ENCODE peak calls at places on chromosomes 13 and 19, in four cellular contexts. One of them, this sample, is unnamed.
A peak's percentile ranks its signal among the peaks of the same experiment; 100 is the strongest.

GRCh38 chr13:49502954-49503353 is 7.2 kb downstream of the PHF11 start:
- DNase-seq in neuronal stem cell: no peak
- DNase-seq in GM23338: no peak
- DNase-seq in osteoblast: peak; percentile 69
- DNase-seq in this sample: no peak

GRCh38 chr19:12969292-12969988 is at the start of gene DAND5:
- DNase-seq in neuronal stem cell: no peak
- DNase-seq in GM23338: peak; percentile 34
- DNase-seq in osteoblast: peak; percentile 83
- DNase-seq in this sample: no peak

GRCh38 chr19:47421844-47422395 is 2.6 kb upstream of the MEIS3 start:
- DNase-seq in neuronal stem cell: no peak
- DNase-seq in GM23338: peak; percentile 69
- DNase-seq in osteoblast: no peak
- DNase-seq in this sample: no peak

GRCh38 chr13:33639158-33639557 is 178.8 kb upstream of the RFC3 start:
- DNase-seq in neuronal stem cell: no peak
- DNase-seq in GM23338: no peak
- DNase-seq in osteoblast: no peak
- DNase-seq in this sample: peak; percentile 65

GRCh38 chr19:50820086-50820485 is 3.5 kb downstream of the KLK1 start:
- DNase-seq in neuronal stem cell: no peak
- DNase-seq in GM23338: no peak
- DNase-seq in osteoblast: peak; percentile 48
- DNase-seq in this sample: peak; percentile 6

GRCh38 chr19:3320354-3320670 is 46.1 kb upstream of the NFIC start:
- DNase-seq in neuronal stem cell: no peak
- DNase-seq in GM23338: no peak
- DNase-seq in osteoblast: peak; percentile 64
- DNase-seq in this sample: no peak

GRCh38 chr19:2269244-2270156 is 12.5 kb downstream of the PEAK3 start:
- DNase-seq in neuronal stem cell: peak; percentile 97
- DNase-seq in GM23338: peak; percentile 96
- DNase-seq in osteoblast: peak; percentile 100
- DNase-seq in this sample: peak; percentile 96

GRCh38 chr13:106010836-106011235 is 524.6 kb downstream of the EFNB2 start:
- DNase-seq in neuronal stem cell: no peak
- DNase-seq in GM23338: no peak
- DNase-seq in osteoblast: no peak
- DNase-seq in this sample: no peak

GRCh38 chr19:17797397-17798201 is 2.7 kb downstream of the B3GNT3 start:
- DNase-seq in neuronal stem cell: no peak
- DNase-seq in GM23338: no peak
- DNase-seq in osteoblast: peak; percentile 62
- DNase-seq in this sample: peak; percentile 95

GRCh38 chr13:34361528-34361927 is 543.6 kb downstream of the RFC3 start:
- DNase-seq in neuronal stem cell: no peak
- DNase-seq in GM23338: no peak
- DNase-seq in osteoblast: no peak
- DNase-seq in this sample: peak; percentile 13

GRCh38 chr13:98484289-98485219 is 92.4 kb downstream of the STK24 start:
- DNase-seq in neuronal stem cell: peak; percentile 61
- DNase-seq in GM23338: peak; percentile 91
- DNase-seq in osteoblast: peak; percentile 96
- DNase-seq in this sample: peak; percentile 100

GRCh38 chr13:92802776-92803175 is 423.8 kb upstream of the GPC6 start:
- DNase-seq in neuronal stem cell: no peak
- DNase-seq in GM23338: no peak
- DNase-seq in osteoblast: no peak
- DNase-seq in this sample: no peak

GRCh38 chr13:112986470-112986869 is 17.5 kb downstream of the MCF2L start:
- DNase-seq in neuronal stem cell: no peak
- DNase-seq in GM23338: no peak
- DNase-seq in osteoblast: no peak
- DNase-seq in this sample: no peak

GRCh38 chr13:112983428-112984196 is 14.6 kb downstream of the MCF2L start:
- DNase-seq in neuronal stem cell: no peak
- DNase-seq in GM23338: no peak
- DNase-seq in osteoblast: no peak
- DNase-seq in this sample: no peak

GRCh38 chr13:112985803-112986408 is 16.9 kb downstream of the MCF2L start:
- DNase-seq in neuronal stem cell: no peak
- DNase-seq in GM23338: no peak
- DNase-seq in osteoblast: no peak
- DNase-seq in this sample: no peak

GRCh38 chr13:112984501-112984900 is 15.5 kb downstream of the MCF2L start:
- DNase-seq in neuronal stem cell: no peak
- DNase-seq in GM23338: no peak
- DNase-seq in osteoblast: no peak
- DNase-seq in this sample: no peak

DNA sequence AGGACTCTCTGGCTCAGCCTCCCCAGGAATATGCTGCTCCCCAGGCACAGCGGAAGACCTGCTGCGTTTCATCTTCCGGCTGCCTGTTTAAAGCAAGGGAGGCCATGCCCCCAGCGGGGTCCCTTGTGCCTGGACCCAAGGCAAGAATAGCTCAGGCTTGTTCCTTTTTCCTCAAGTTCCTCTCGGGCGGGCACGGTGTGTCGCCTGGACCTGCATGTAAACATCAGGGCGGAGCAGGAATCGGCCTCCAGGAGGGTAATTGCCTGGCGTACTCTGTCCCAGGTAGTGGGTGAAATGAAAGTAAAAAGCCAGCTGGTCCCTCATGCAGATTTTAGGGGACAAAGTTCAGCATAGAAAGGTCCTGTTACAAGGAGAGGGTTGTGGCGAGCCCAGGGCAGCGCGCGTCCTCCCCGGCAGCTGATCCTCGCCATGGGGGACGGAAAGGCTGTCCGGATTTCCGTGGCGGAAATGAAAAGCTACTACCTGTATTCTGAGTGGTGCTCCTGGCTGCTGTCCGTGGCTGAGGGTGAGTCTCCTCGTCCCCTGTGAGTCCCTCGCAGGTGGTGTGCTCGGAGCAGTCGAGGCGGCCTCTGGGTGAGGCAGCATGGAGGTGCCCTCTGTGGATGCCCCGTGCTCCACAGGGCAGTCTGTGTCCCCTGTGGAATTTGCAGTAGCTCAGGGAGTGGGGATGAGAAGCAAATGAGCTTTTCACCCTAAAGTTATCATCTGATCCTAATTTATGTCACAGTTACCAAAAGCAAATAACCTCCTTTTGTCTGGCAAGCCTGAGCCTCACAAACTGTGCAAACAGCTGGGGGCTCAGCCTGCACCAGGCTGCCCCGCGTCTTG is 16.2 kb downstream of the MCF2L start:
- DNase-seq in neuronal stem cell: no peak
- DNase-seq in GM23338: no peak
- DNase-seq in osteoblast: no peak
- DNase-seq in this sample: no peak
- H3K4me3 ChIP-seq in neuronal stem cell: no peak overlapping the region
- H3K4me3 ChIP-seq in GM23338: no peak overlapping the region
- H3K4me3 ChIP-seq in osteoblast: no peak overlapping the region
- H3K4me3 ChIP-seq in this sample: peak overlapping the region; percentile 32

GRCh38 chr19:21434967-21435544 is 38.1 kb downstream of the ZNF493 start:
- DNase-seq in neuronal stem cell: no peak
- DNase-seq in GM23338: peak; percentile 20
- DNase-seq in osteoblast: peak; percentile 79
- DNase-seq in this sample: no peak

GRCh38 chr19:21434516-21434915 is 37.6 kb downstream of the ZNF493 start:
- DNase-seq in neuronal stem cell: no peak
- DNase-seq in GM23338: no peak
- DNase-seq in osteoblast: no peak
- DNase-seq in this sample: no peak

GRCh38 chr19:21439372-21439771 is 42.4 kb downstream of the ZNF493 start:
- DNase-seq in neuronal stem cell: no peak
- DNase-seq in GM23338: no peak
- DNase-seq in osteoblast: peak; percentile 39
- DNase-seq in this sample: peak; percentile 79

DNA sequence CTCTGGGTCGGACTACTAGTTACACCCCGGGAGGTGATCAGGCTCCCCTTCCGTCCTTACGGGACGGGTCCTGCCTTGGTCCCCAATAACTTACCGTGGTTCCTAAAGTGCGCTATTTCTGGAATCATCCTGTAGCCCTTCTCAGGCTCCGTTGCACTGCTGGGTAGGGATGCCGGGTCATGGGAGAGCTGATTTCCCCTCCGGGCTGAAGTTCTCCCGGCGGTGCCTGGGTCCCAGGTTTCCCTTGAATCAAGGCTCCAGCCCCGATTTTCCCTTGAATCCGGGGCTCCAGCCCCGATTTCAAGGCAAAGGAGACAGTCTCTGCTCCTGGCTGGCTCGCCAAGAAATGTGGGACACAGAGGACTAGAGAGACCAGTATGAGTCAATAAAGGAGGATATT is 43.4 kb downstream of the ZNF493 start:
- DNase-seq in neuronal stem cell: no peak
- DNase-seq in GM23338: no peak
- DNase-seq in osteoblast: no peak
- DNase-seq in this sample: no peak
- H3K4me3 ChIP-seq in neuronal stem cell: no peak overlapping the region
- H3K4me3 ChIP-seq in GM23338: no peak overlapping the region
- H3K4me3 ChIP-seq in osteoblast: peak overlapping the region; percentile 26
- H3K4me3 ChIP-seq in this sample: no peak overlapping the region

GRCh38 chr13:111630411-111630810 is 310.0 kb downstream of the TEX29 start:
- DNase-seq in neuronal stem cell: no peak
- DNase-seq in GM23338: peak; percentile 51
- DNase-seq in osteoblast: no peak
- DNase-seq in this sample: no peak
- H3K4me3 ChIP-seq in neuronal stem cell: no peak overlapping the region
- H3K4me3 ChIP-seq in GM23338: no peak overlapping the region
- H3K4me3 ChIP-seq in osteoblast: no peak overlapping the region
- H3K4me3 ChIP-seq in this sample: no peak overlapping the region

DNA sequence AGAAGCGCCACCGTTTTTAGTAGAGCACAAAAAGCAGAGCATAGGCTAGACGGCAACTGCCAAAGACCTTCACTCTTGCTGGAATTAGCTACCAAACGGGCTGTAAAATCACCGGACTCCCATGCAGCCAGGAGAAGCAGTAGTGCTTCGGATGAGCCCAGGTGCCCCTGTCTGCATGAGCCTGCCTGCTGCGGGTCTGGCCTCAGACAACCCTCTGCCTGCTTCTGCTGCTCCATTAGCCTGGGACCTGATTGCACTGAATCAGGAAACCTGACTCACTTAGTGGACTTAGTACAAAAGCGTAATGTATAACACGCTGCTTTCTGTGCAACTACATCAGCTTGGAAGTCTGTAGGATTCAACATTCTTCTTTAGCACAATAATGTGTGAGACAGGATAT is 170.0 kb downstream of the LMO7 start:
- DNase-seq in neuronal stem cell: no peak
- DNase-seq in GM23338: no peak
- DNase-seq in osteoblast: no peak
- DNase-seq in this sample: no peak
- H3K4me3 ChIP-seq in neuronal stem cell: no peak overlapping the region
- H3K4me3 ChIP-seq in GM23338: no peak overlapping the region
- H3K4me3 ChIP-seq in osteoblast: no peak overlapping the region
- H3K4me3 ChIP-seq in this sample: no peak overlapping the region

GRCh38 chr19:30374791-30375650 is 2.8 kb downstream of the ZNF536 start:
- DNase-seq in neuronal stem cell: no peak
- DNase-seq in GM23338: peak; percentile 70
- DNase-seq in osteoblast: no peak
- DNase-seq in this sample: no peak

GRCh38 chr19:30376826-30377425 is 4.7 kb downstream of the ZNF536 start:
- DNase-seq in neuronal stem cell: no peak
- DNase-seq in GM23338: no peak
- DNase-seq in osteoblast: no peak
- DNase-seq in this sample: no peak

GRCh38 chr19:30376272-30376671 is 4.1 kb downstream of the ZNF536 start:
- DNase-seq in neuronal stem cell: no peak
- DNase-seq in GM23338: peak; percentile 38
- DNase-seq in osteoblast: no peak
- DNase-seq in this sample: no peak

GRCh38 chr19:30373593-30373992 is 1.4 kb downstream of the ZNF536 start:
- DNase-seq in neuronal stem cell: no peak
- DNase-seq in GM23338: peak; percentile 91
- DNase-seq in osteoblast: no peak
- DNase-seq in this sample: no peak

GRCh38 chr19:30375651-30376050 is 3.5 kb downstream of the ZNF536 start:
- DNase-seq in neuronal stem cell: no peak
- DNase-seq in GM23338: no peak
- DNase-seq in osteoblast: no peak
- DNase-seq in this sample: no peak
- H3K4me3 ChIP-seq in neuronal stem cell: peak overlapping the region; percentile 76
- H3K4me3 ChIP-seq in GM23338: peak overlapping the region; percentile 77
- H3K4me3 ChIP-seq in osteoblast: no peak overlapping the region
- H3K4me3 ChIP-seq in this sample: no peak overlapping the region

GRCh38 chr13:23570931-23571330 is 719 bp downstream of the TNFRSF19 start:
- DNase-seq in neuronal stem cell: no peak
- DNase-seq in GM23338: no peak
- DNase-seq in osteoblast: no peak
- DNase-seq in this sample: no peak
- H3K4me3 ChIP-seq in neuronal stem cell: no peak overlapping the region
- H3K4me3 ChIP-seq in GM23338: no peak overlapping the region
- H3K4me3 ChIP-seq in osteoblast: peak overlapping the region; percentile 59
- H3K4me3 ChIP-seq in this sample: no peak overlapping the region

GRCh38 chr19:18942692-18943091 is 1.7 kb upstream of the HOMER3 start:
- DNase-seq in neuronal stem cell: no peak
- DNase-seq in GM23338: no peak
- DNase-seq in osteoblast: peak; percentile 50
- DNase-seq in this sample: no peak

GRCh38 chr19:18943465-18943864 is 2.4 kb upstream of the HOMER3 start:
- DNase-seq in neuronal stem cell: no peak
- DNase-seq in GM23338: no peak
- DNase-seq in osteoblast: no peak
- DNase-seq in this sample: no peak

GRCh38 chr19:18940791-18941627 is at the start of gene HOMER3:
- DNase-seq in neuronal stem cell: peak; percentile 81
- DNase-seq in GM23338: peak; percentile 80
- DNase-seq in osteoblast: peak; percentile 100
- DNase-seq in this sample: peak; percentile 70

GRCh38 chr19:18939922-18940775 is 868 bp downstream of the HOMER3 start:
- DNase-seq in neuronal stem cell: peak; percentile 80
- DNase-seq in GM23338: peak; percentile 87
- DNase-seq in osteoblast: peak; percentile 99
- DNase-seq in this sample: peak; percentile 71

GRCh38 chr19:18941628-18942354 is 774 bp upstream of the HOMER3 start:
- DNase-seq in neuronal stem cell: no peak
- DNase-seq in GM23338: peak; percentile 66
- DNase-seq in osteoblast: peak; percentile 73
- DNase-seq in this sample: no peak
- H3K4me3 ChIP-seq in neuronal stem cell: peak overlapping the region; percentile 70
- H3K4me3 ChIP-seq in GM23338: peak overlapping the region; percentile 49
- H3K4me3 ChIP-seq in osteoblast: peak overlapping the region; percentile 62
- H3K4me3 ChIP-seq in this sample: peak overlapping the region; percentile 10

GRCh38 chr13:107827840-107828549 is 387.3 kb downstream of the LIG4 start:
- DNase-seq in neuronal stem cell: no peak
- DNase-seq in GM23338: no peak
- DNase-seq in osteoblast: no peak
- DNase-seq in this sample: no peak
- H3K4me3 ChIP-seq in neuronal stem cell: no peak overlapping the region
- H3K4me3 ChIP-seq in GM23338: no peak overlapping the region
- H3K4me3 ChIP-seq in osteoblast: no peak overlapping the region
- H3K4me3 ChIP-seq in this sample: no peak overlapping the region